ENCODE peak calls at places on chromosomes 3 and 15, in five cellular contexts. Y, F, C, H and N are unnamed samples.

GRCh38 chr3:126259411-126260391 is 79.3 kb upstream of the ALDH1L1 start:
- DNase-seq in H (peak; percentile 66), F (peak; percentile 61), Y (no peak), C (peak; percentile 60), N (no peak)

GRCh38 chr15:92809880-92810361 is 90.2 kb upstream of the CHD2 start:
- DNase-seq in Y (no peak), H (no peak), C (peak; percentile 53), F (no peak), N (no peak)

GRCh38 chr3:127612966-127613365 is 14.8 kb downstream of the MCM2 start:
- DNase-seq in H (no peak), F (no peak), C (no peak), Y (no peak), N (no peak)

GRCh38 chr15:44370830-44371229 is 56.6 kb upstream of the CTDSPL2 start:
- DNase-seq in C (no peak), F (no peak), Y (no peak), H (no peak), N (no peak)

GRCh38 chr15:101013769-101014223 is 94.6 kb downstream of the LRRK1 start:
- DNase-seq in F (no peak), Y (no peak), H (no peak), C (peak; percentile 11), N (no peak)

GRCh38 chr3:104952587-104952986 is 414.1 kb upstream of the ALCAM start:
- DNase-seq in F (no peak), C (no peak), Y (peak; percentile 74), H (no peak), N (peak; percentile 51)

GRCh38 chr3:47746264-47746663 is 35.4 kb downstream of the SMARCC1 start:
- DNase-seq in H (no peak), C (no peak), Y (no peak), F (no peak), N (no peak)

GRCh38 chr15:68506071-68506470 is 72.7 kb upstream of the CORO2B start:
- DNase-seq in C (peak; percentile 16), Y (no peak), F (no peak), H (no peak), N (no peak)

GRCh38 chr3:152245498-152246175 is 23.1 kb upstream of the MBNL1 start:
- DNase-seq in Y (no peak), F (no peak), C (no peak), H (no peak), N (no peak)

GRCh38 chr3:41198046-41198445 is 1.3 kb upstream of the CTNNB1 start:
- DNase-seq in C (no peak), F (no peak), H (no peak), Y (no peak), N (no peak)
- H3K4me3 ChIP-seq in C (no peak overlapping the region), F (no peak overlapping the region), H (no peak overlapping the region), Y (no peak overlapping the region), N (no peak overlapping the region)

GRCh38 chr3:4791358-4791757 is 187.9 kb upstream of the BHLHE40 start:
- DNase-seq in Y (no peak), C (no peak), H (no peak), F (no peak), N (no peak)
- TF ChIP-seq CTCF in Y (no peak), C (no peak), H (no peak), F (no peak), N (no peak)

DNA sequence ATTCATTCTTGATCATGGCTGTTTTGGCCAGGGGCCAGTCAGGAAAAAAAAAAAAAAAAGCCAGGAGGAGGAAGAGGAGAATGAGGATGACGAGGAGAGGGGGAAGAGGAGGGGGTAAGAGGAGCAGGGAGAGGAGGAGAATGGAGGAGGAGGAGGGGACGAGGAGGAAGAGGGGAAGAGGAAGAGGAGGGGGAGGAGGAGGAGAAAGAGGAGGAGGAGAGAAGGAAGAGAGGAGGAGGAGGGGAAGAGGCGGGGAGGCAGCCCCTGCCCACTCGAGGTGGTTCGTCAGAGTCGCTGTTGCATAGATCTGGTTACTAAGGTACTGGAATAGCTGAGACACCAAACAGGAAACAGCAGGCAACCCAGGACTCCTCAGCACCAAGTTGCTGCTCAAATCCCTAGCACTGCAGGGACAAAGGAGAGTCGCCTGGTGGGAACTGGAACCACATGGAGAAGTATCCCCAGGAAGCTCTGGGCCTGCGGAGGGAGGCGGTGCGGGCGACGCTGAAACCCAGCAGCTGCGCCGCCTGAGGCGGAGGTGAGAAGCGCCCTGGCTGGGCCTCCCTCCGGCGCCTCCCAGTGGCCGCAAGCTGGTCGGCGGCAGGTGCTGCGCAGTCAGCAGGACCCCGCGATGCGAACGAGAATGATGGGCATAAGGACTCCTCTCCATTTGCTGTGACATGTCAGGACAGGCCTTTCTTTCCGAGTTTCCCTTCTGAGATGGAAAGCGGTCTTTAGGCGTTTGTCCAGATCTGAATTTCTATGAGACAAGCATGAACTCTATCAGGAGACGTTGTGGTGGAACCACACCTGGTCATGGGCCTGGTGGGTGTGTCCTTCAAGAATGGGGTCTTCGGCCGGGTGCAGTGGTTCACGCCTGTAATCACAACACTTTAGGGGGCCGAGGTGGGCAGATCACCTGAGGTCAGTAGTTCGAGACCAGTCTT is 17.5 kb downstream of the FAM240A start:
- DNase-seq in Y (no peak), F (peak; percentile 43), C (peak; percentile 72), H (peak; percentile 82), N (peak; percentile 46)
- H3K4me3 ChIP-seq in Y (peak overlapping the region; percentile 29), F (peak overlapping the region; percentile 32), C (peak overlapping the region; percentile 29), H (peak overlapping the region; percentile 57), N (peak overlapping the region; percentile 34)

GRCh38 chr15:73936181-73936580 is 9.9 kb downstream of the LOXL1 start:
- DNase-seq in F (no peak), C (no peak), Y (no peak), H (no peak), N (no peak)
- TF ChIP-seq CTCF in F (no peak), C (no peak), Y (no peak), H (no peak), N (peak; percentile 42)

DNA sequence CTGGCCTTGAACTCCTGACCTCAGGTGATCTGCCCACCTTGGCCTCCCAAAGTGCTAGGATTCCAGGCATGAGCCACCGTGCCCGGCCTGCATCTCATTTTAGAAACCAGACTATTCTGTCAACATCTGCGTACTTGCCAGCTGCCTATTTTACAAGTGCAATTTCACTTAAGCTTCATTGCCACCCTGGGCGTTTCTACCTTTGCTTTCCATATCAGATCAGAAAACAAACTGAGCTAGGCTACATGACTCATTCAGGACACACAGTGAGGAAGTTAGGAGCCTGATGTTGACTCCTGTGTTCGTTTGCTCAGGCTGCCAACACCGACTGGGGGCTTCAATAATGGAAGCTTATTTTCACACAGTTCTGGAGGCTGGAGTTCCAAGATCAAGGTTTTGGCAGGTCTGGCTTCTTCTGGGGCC is 42.3 kb upstream of the KLHL25 start:
- DNase-seq in Y (no peak), H (no peak), C (no peak), F (no peak), N (no peak)
- H3K4me3 ChIP-seq in Y (no peak overlapping the region), H (no peak overlapping the region), C (no peak overlapping the region), F (no peak overlapping the region), N (no peak overlapping the region)

DNA sequence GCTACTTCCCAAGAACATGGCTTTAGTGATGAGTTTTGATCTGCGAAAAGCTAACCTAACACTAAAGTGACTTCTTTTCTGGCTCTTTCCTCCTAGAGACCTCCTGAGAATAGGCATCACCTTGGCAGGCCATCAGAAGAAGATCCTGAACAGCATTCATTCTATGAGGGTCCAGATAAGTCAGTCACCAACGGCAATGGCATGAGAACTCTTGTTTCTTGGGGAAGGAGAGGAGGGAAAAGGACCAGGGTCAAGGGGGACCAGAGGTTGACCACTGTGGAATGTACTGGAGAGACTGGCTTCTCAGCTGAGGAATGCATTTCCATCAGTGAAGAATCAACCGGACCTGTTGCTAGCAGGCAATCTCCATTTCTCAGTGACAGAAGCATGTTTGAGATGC is 463.9 kb downstream of the EPHB1 start:
- DNase-seq in Y (no peak), H (no peak), C (no peak), F (no peak), N (no peak)
- TF ChIP-seq CTCF in Y (no peak), H (no peak), C (no peak), F (no peak), N (no peak)

GRCh38 chr3:32502944-32503286 is 263 bp upstream of the CMTM6 start:
- DNase-seq in F (no peak), Y (no peak), H (no peak), C (no peak), N (no peak)

GRCh38 chr3:32502089-32502943 is at the start of gene CMTM6:
- DNase-seq in H (peak; percentile 82), F (peak; percentile 61), Y (no peak), C (peak; percentile 77), N (no peak)

GRCh38 chr3:32501785-32502088 is 915 bp downstream of the CMTM6 start:
- DNase-seq in Y (no peak), C (no peak), H (no peak), F (no peak), N (no peak)

GRCh38 chr3:32500225-32500624 is 2.4 kb downstream of the CMTM6 start:
- DNase-seq in Y (no peak), H (no peak), F (no peak), C (no peak), N (no peak)

DNA sequence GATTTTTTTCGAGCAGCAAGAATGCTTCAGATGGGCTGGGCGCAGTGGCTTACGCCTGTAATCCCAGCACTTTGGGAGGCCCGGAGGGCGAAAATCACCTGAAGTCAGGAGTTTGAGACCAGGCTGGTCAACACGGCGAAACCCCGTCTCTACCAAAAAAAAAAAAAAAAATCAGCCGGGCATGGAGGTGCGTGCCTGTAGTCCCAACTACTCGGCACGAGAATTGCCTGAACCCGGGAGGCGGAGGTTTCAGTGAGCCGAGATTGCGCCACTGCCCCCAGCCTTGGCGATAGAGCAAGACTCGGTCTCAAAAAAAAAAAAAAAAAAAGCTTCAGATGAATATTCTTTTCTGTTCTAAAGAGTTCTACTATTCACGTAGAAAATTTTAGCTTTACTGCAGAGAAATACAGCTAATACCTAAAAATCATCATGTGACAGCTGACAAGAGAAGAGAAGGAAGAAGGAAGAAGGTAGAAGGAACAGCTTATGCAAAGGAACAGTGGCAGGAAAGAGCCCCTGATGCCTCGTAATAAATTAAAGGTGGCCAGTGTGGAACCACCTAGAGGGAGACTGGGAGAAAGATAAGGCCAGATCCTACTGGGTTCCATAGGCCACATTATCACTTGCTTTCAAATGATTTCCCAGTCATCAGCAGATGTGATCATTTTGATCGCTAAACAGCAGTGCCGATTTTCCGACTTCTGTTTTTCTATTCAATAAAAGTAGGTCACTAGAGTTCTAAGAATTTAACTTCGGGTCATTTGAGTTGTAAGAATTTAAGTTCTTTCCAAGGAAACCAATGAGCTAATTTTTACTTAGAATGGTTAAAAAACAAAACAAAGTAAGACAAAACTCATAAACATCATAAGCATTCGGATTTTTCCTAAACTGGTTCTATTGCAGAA is 1.5 kb downstream of the CMTM6 start:
- DNase-seq in H (no peak), F (peak; percentile 52), C (no peak), Y (no peak), N (no peak)
- H3K4me3 ChIP-seq in H (peak overlapping the region; percentile 98), F (peak overlapping the region; percentile 63), C (no peak overlapping the region), Y (peak overlapping the region; percentile 83), N (peak overlapping the region; percentile 97)

GRCh38 chr3:20668411-20668810 is 482.4 kb upstream of the SGO1 start:
- DNase-seq in Y (no peak), H (no peak), F (no peak), C (no peak), N (no peak)
- TF ChIP-seq CTCF in Y (no peak), H (no peak), F (no peak), C (no peak), N (peak; percentile 20)